ENCODE peak calls at places on chromosomes 13 and 19, in five cellular contexts. Y, J, M, O and L are unnamed samples.
A peak's percentile ranks its signal among the peaks of the same experiment; 100 is the strongest.

GRCh38 chr13:75547917-75548316 is 1.7 kb upstream of the UCHL3 start:
- DNase-seq in Y (peak; percentile 42), M (peak; percentile 51), J (no peak), O (no peak), L (no peak)

GRCh38 chr13:52348081-52348480 is 57.9 kb downstream of the THSD1 start:
- DNase-seq in M (peak; percentile 88), Y (peak; percentile 85), J (no peak), O (no peak), L (no peak)

GRCh38 chr13:68628994-68629393 is 1398.9 kb upstream of the PCDH9 start:
- DNase-seq in O (no peak), Y (no peak), M (no peak), J (no peak), L (no peak)

GRCh38 chr19:42323852-42324654 is 1.4 kb upstream of the MEGF8 start:
- DNase-seq in M (no peak), Y (peak; percentile 42), O (no peak), J (no peak), L (peak; percentile 43)

GRCh38 chr19:30222428-30222873 is 149.7 kb upstream of the ZNF536 start:
- DNase-seq in J (no peak), Y (no peak), O (peak; percentile 70), M (no peak), L (no peak)

GRCh38 chr13:65943711-65944110 is 1286.4 kb downstream of the PCDH9 start:
- DNase-seq in Y (peak; percentile 52), M (no peak), O (no peak), J (no peak), L (no peak)

GRCh38 chr13:100794575-100794974 is 120.0 kb upstream of the TMTC4 start:
- DNase-seq in M (no peak), Y (no peak), O (no peak), J (no peak), L (no peak)

GRCh38 chr13:32838985-32839384 is 177.2 kb upstream of the KL start:
- DNase-seq in Y (no peak), M (peak; percentile 59), O (no peak), J (no peak), L (no peak)

GRCh38 chr19:5680083-5680436 is 256 bp downstream of the MICOS13 start:
- DNase-seq in J (no peak), O (peak; percentile 54), Y (no peak), M (peak; percentile 21), L (no peak)

GRCh38 chr19:1261512-1261862 is 7.6 kb upstream of the CIRBP start:
- DNase-seq in O (no peak), Y (peak; percentile 44), J (no peak), M (no peak), L (no peak)

GRCh38 chr19:10450853-10451609 is 30.7 kb downstream of the PDE4A start:
- DNase-seq in Y (no peak), O (no peak), M (no peak), J (no peak), L (no peak)

GRCh38 chr13:23876265-23876664 is 12.9 kb downstream of the MIPEP start:
- DNase-seq in Y (peak; percentile 55), M (peak; percentile 23), J (no peak), O (no peak), L (no peak)

GRCh38 chr19:38019427-38019724 is 112.4 kb downstream of the SIPA1L3 start:
- DNase-seq in M (no peak), Y (no peak), J (no peak), O (no peak), L (no peak)

GRCh38 chr19:18379803-18380747 is 5.9 kb upstream of the GDF15 start:
- DNase-seq in J (peak; percentile 97), M (peak; percentile 96), Y (peak; percentile 98), O (no peak), L (peak; percentile 80)

GRCh38 chr13:22880756-22881701 is 299.8 kb upstream of the SGCG start:
- DNase-seq in J (no peak), Y (no peak), O (no peak), M (no peak), L (no peak)

GRCh38 chr19:43755256-43755801 is 567 bp upstream of the SMG9 start:
- DNase-seq in M (peak; percentile 61), J (peak; percentile 85), Y (peak; percentile 87), O (peak; percentile 84), L (peak; percentile 86)

GRCh38 chr19:11560404-11560988 is 1.5 kb upstream of the ELOF1 start:
- DNase-seq in M (peak; percentile 84), O (no peak), J (no peak), Y (peak; percentile 86), L (peak; percentile 59)

DNA sequence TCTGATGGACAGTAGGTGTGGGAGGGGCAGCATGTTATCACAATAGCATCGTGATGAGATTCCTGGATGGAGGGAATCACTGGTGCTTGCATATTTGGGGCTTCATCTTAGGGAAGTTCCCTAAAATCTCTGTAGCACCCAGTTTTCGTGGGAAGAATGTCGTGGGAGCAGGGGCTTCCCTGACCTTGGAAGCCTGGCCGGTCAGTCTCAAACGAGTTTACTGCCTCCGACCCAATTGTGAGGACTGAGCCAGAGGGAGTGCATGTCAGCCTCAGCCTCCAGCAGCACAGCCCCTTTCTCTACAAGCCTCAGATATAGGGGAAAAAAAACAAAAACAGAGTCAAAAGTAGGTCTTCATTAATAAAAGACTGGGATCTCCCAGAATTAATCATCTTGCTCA is 32.2 kb downstream of the COL4A2 start:
- DNase-seq in O (no peak), Y (no peak), J (no peak), M (no peak), L (no peak)
- TF ChIP-seq CTCF in O (no peak), Y (no peak), J (no peak), M (no peak), L (no peak)

GRCh38 chr19:52464798-52465470 is 11.6 kb downstream of the ZNF578 start:
- DNase-seq in O (no peak), M (no peak), Y (no peak), J (no peak), L (no peak)
- TF ChIP-seq CTCF in O (no peak), M (no peak), Y (no peak), J (no peak), L (no peak)

GRCh38 chr13:107680115-107680514 is 535.2 kb downstream of the LIG4 start:
- DNase-seq in J (no peak), O (no peak), Y (no peak), M (peak; percentile 28), L (no peak)

GRCh38 chr13:107675847-107676550 is 539.3 kb downstream of the LIG4 start:
- DNase-seq in Y (no peak), M (no peak), J (no peak), O (no peak), L (no peak)

GRCh38 chr13:107681611-107682010 is 533.7 kb downstream of the LIG4 start:
- DNase-seq in O (no peak), J (no peak), M (no peak), Y (no peak), L (no peak)

DNA sequence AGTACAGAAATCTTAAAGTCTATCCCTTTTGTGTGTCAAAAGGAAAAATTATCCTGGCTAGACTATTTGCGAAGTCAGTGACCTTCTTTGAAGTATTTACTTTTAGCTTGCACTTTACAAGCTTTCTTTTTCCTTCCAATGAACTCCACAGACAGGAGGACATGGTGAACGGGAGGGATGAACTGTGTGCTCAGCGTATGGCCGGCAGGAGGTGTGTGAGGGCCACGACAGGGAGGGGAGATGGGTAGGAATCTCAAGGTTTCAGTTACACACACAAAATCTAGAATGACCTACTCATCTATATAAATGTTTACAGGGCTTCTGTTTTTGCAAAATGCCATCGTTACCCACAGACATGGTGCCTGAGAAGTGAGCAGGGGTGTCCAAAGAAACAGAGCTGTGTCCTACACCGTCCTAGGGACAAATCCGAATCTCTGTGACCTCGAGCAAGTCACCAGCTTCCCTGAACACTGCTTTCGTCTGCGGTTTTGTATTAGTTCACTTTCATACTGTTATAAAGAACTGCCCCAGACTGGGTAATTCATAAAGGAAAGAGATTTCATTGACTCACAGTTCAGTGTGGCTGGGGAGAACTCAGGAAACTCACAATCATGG is 537.2 kb downstream of the LIG4 start:
- DNase-seq in O (no peak), Y (no peak), J (no peak), M (peak; percentile 53), L (no peak)
- TF ChIP-seq CTCF in O (no peak), Y (no peak), J (no peak), M (peak; percentile 53), L (no peak)

DNA sequence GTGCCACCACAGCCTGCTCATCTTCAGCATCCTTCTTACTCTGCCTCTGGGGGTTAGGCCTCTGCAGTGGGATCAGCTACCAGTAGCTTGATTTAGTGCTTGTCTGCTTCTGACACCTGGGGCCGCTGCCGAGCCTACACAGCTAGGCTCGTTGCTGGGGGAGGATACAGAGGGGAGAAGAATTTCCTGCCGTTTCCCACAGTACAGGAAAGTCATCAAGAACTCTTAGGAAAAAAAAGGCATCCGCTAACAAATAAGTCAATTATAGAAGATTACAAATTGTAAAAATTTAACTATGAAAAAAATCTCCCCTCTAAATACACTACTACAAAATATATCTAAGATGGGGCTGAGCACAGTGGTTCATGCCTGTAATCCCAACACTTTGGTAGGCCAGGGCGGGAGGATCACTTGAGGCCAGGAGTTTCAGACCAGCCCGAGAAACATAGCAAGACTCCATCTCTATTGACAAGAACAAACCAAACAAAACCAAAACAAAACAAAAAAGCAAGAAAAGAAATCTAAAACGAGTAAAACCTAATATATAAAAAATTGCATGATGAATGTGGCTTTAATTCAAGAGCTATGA is 26.7 kb downstream of the LATS2 start:
- DNase-seq in M (no peak), J (no peak), O (no peak), Y (no peak), L (peak; percentile 49)
- TF ChIP-seq CTCF in M (peak; percentile 15), J (peak; percentile 30), O (no peak), Y (no peak), L (no peak)

GRCh38 chr19:48418317-48419064 is 25.0 kb downstream of the GRIN2D start:
- DNase-seq in J (no peak), O (no peak), M (peak; percentile 23), Y (peak; percentile 32), L (no peak)
- TF ChIP-seq CTCF in J (no peak), O (no peak), M (peak; percentile 9), Y (peak; percentile 3), L (no peak)